ENCODE peak calls at places on chromosomes 5 and 9, in six cellular contexts. One of them, this sample, is unnamed.
A peak's percentile ranks its signal among the peaks of the same experiment; 100 is the strongest.

GRCh38 chr5:65989115-65989514 is 62.7 kb downstream of the ERBIN start:
- DNase-seq in HFF-Myc: no peak
- DNase-seq in cardiac fibroblast: no peak
- DNase-seq in fibroblast of lung: no peak
- DNase-seq in CD8-positive, alpha-beta T cell: no peak
- DNase-seq in uterus: no peak
- DNase-seq in this sample: no peak

GRCh38 chr5:378976-379742 is 57.6 kb downstream of the AHRR start:
- DNase-seq in CD8-positive, alpha-beta T cell: no peak
- DNase-seq in HFF-Myc: no peak
- DNase-seq in cardiac fibroblast: peak; percentile 45
- DNase-seq in uterus: no peak
- DNase-seq in fibroblast of lung: no peak
- DNase-seq in this sample: no peak

GRCh38 chr5:14870347-14871083 is 1.1 kb downstream of the ANKH start:
- DNase-seq in cardiac fibroblast: no peak
- DNase-seq in fibroblast of lung: no peak
- DNase-seq in HFF-Myc: no peak
- DNase-seq in CD8-positive, alpha-beta T cell: peak; percentile 66
- DNase-seq in uterus: no peak
- DNase-seq in this sample: peak; percentile 26

GRCh38 chr5:19314840-19315239 is 673.2 kb downstream of the CDH18 start:
- DNase-seq in HFF-Myc: no peak
- DNase-seq in fibroblast of lung: peak; percentile 91
- DNase-seq in CD8-positive, alpha-beta T cell: no peak
- DNase-seq in cardiac fibroblast: no peak
- DNase-seq in uterus: no peak
- DNase-seq in this sample: no peak

GRCh38 chr9:128636024-128636390 is 20.6 kb downstream of the DYNC2I2 start:
- DNase-seq in cardiac fibroblast: no peak
- DNase-seq in uterus: peak; percentile 50
- DNase-seq in CD8-positive, alpha-beta T cell: no peak
- DNase-seq in HFF-Myc: no peak
- DNase-seq in fibroblast of lung: no peak
- DNase-seq in this sample: no peak

GRCh38 chr5:54087436-54087835 is 222.9 kb downstream of the ARL15 start:
- DNase-seq in cardiac fibroblast: peak; percentile 87
- DNase-seq in uterus: no peak
- DNase-seq in HFF-Myc: peak; percentile 75
- DNase-seq in fibroblast of lung: peak; percentile 85
- DNase-seq in CD8-positive, alpha-beta T cell: no peak
- DNase-seq in this sample: no peak

GRCh38 chr9:77399964-77400363 is 222.6 kb downstream of the VPS13A start:
- DNase-seq in CD8-positive, alpha-beta T cell: no peak
- DNase-seq in fibroblast of lung: no peak
- DNase-seq in uterus: no peak
- DNase-seq in cardiac fibroblast: no peak
- DNase-seq in HFF-Myc: no peak
- DNase-seq in this sample: no peak

GRCh38 chr9:114005371-114006154 is 72.5 kb downstream of the AMBP start:
- DNase-seq in cardiac fibroblast: no peak
- DNase-seq in CD8-positive, alpha-beta T cell: no peak
- DNase-seq in fibroblast of lung: no peak
- DNase-seq in uterus: no peak
- DNase-seq in HFF-Myc: no peak
- DNase-seq in this sample: no peak

GRCh38 chr5:96946381-96946780 is 10.5 kb downstream of the LNPEP start:
- DNase-seq in uterus: no peak
- DNase-seq in CD8-positive, alpha-beta T cell: no peak
- DNase-seq in HFF-Myc: no peak
- DNase-seq in cardiac fibroblast: no peak
- DNase-seq in fibroblast of lung: no peak
- DNase-seq in this sample: no peak

GRCh38 chr5:66646570-66646969 is 50.4 kb downstream of the MAST4 start:
- DNase-seq in cardiac fibroblast: peak; percentile 33
- DNase-seq in fibroblast of lung: peak; percentile 7
- DNase-seq in uterus: no peak
- DNase-seq in CD8-positive, alpha-beta T cell: no peak
- DNase-seq in HFF-Myc: no peak
- DNase-seq in this sample: no peak

GRCh38 chr5:80600943-80601693 is 31.0 kb upstream of the ANKRD34B start:
- DNase-seq in fibroblast of lung: no peak
- DNase-seq in cardiac fibroblast: no peak
- DNase-seq in CD8-positive, alpha-beta T cell: no peak
- DNase-seq in uterus: no peak
- DNase-seq in HFF-Myc: no peak
- DNase-seq in this sample: no peak

GRCh38 chr5:180431932-180432331 is 62.2 kb upstream of the CNOT6 start:
- DNase-seq in cardiac fibroblast: no peak
- DNase-seq in HFF-Myc: no peak
- DNase-seq in fibroblast of lung: no peak
- DNase-seq in uterus: no peak
- DNase-seq in CD8-positive, alpha-beta T cell: no peak
- DNase-seq in this sample: no peak

GRCh38 chr5:144697847-144698262 is 527.2 kb downstream of the KCTD16 start:
- DNase-seq in cardiac fibroblast: peak; percentile 98
- DNase-seq in fibroblast of lung: peak; percentile 96
- DNase-seq in uterus: no peak
- DNase-seq in CD8-positive, alpha-beta T cell: no peak
- DNase-seq in HFF-Myc: no peak
- DNase-seq in this sample: no peak

GRCh38 chr5:132385321-132386105 is 16.0 kb downstream of the SLC22A5 start:
- DNase-seq in uterus: peak; percentile 46
- DNase-seq in HFF-Myc: peak; percentile 53
- DNase-seq in cardiac fibroblast: peak; percentile 77
- DNase-seq in CD8-positive, alpha-beta T cell: peak; percentile 46
- DNase-seq in fibroblast of lung: peak; percentile 71
- DNase-seq in this sample: no peak

GRCh38 chr9:108812388-108812787 is 43.4 kb downstream of the ACTL7B start:
- DNase-seq in uterus: no peak
- DNase-seq in fibroblast of lung: no peak
- DNase-seq in HFF-Myc: no peak
- DNase-seq in cardiac fibroblast: no peak
- DNase-seq in CD8-positive, alpha-beta T cell: no peak
- DNase-seq in this sample: no peak

GRCh38 chr9:37036237-37037136 is 2.4 kb upstream of the PAX5 start:
- DNase-seq in fibroblast of lung: peak; percentile 24
- DNase-seq in CD8-positive, alpha-beta T cell: no peak
- DNase-seq in uterus: no peak
- DNase-seq in cardiac fibroblast: peak; percentile 36
- DNase-seq in HFF-Myc: no peak
- DNase-seq in this sample: no peak

GRCh38 chr5:14513266-14513665 is 68.3 kb upstream of the OTULINL start:
- DNase-seq in uterus: no peak
- DNase-seq in CD8-positive, alpha-beta T cell: no peak
- DNase-seq in fibroblast of lung: no peak
- DNase-seq in cardiac fibroblast: no peak
- DNase-seq in HFF-Myc: no peak
- DNase-seq in this sample: no peak

GRCh38 chr5:147539053-147539452 is 29.2 kb upstream of the DPYSL3 start:
- DNase-seq in uterus: no peak
- DNase-seq in fibroblast of lung: peak; percentile 31
- DNase-seq in CD8-positive, alpha-beta T cell: no peak
- DNase-seq in HFF-Myc: no peak
- DNase-seq in cardiac fibroblast: peak; percentile 35
- DNase-seq in this sample: no peak

GRCh38 chr5:120527251-120527650 is 63.2 kb downstream of the PRR16 start:
- DNase-seq in cardiac fibroblast: no peak
- DNase-seq in uterus: no peak
- DNase-seq in HFF-Myc: no peak
- DNase-seq in fibroblast of lung: no peak
- DNase-seq in CD8-positive, alpha-beta T cell: no peak
- DNase-seq in this sample: no peak

GRCh38 chr9:17793713-17794622 is 215.1 kb downstream of the SH3GL2 start:
- DNase-seq in fibroblast of lung: no peak
- DNase-seq in cardiac fibroblast: peak; percentile 22
- DNase-seq in CD8-positive, alpha-beta T cell: no peak
- DNase-seq in uterus: no peak
- DNase-seq in HFF-Myc: no peak
- DNase-seq in this sample: no peak

GRCh38 chr5:78496373-78496772 is 136.0 kb downstream of the SCAMP1 start:
- DNase-seq in CD8-positive, alpha-beta T cell: no peak
- DNase-seq in cardiac fibroblast: peak; percentile 76
- DNase-seq in uterus: no peak
- DNase-seq in HFF-Myc: no peak
- DNase-seq in fibroblast of lung: peak; percentile 39
- DNase-seq in this sample: no peak

GRCh38 chr9:98215821-98216220 is 23.4 kb upstream of the CORO2A start:
- DNase-seq in HFF-Myc: no peak
- DNase-seq in fibroblast of lung: no peak
- DNase-seq in CD8-positive, alpha-beta T cell: no peak
- DNase-seq in uterus: no peak
- DNase-seq in cardiac fibroblast: peak; percentile 20
- DNase-seq in this sample: no peak

GRCh38 chr9:23557691-23558090 is 268.3 kb downstream of the ELAVL2 start:
- DNase-seq in CD8-positive, alpha-beta T cell: no peak
- DNase-seq in uterus: no peak
- DNase-seq in cardiac fibroblast: no peak
- DNase-seq in fibroblast of lung: no peak
- DNase-seq in HFF-Myc: no peak
- DNase-seq in this sample: no peak

GRCh38 chr5:108196276-108196675 is 185.6 kb downstream of the FBXL17 start:
- DNase-seq in fibroblast of lung: no peak
- DNase-seq in cardiac fibroblast: peak; percentile 15
- DNase-seq in CD8-positive, alpha-beta T cell: no peak
- DNase-seq in HFF-Myc: no peak
- DNase-seq in uterus: no peak
- DNase-seq in this sample: no peak

GRCh38 chr9:14096182-14096922 is 217.6 kb downstream of the NFIB start:
- DNase-seq in uterus: no peak
- DNase-seq in cardiac fibroblast: peak; percentile 93
- DNase-seq in fibroblast of lung: peak; percentile 68
- DNase-seq in CD8-positive, alpha-beta T cell: no peak
- DNase-seq in HFF-Myc: no peak
- DNase-seq in this sample: no peak

GRCh38 chr9:89179535-89179919 is 909 bp upstream of the SHC3 start:
- DNase-seq in cardiac fibroblast: peak; percentile 65
- DNase-seq in fibroblast of lung: peak; percentile 76
- DNase-seq in CD8-positive, alpha-beta T cell: no peak
- DNase-seq in HFF-Myc: no peak
- DNase-seq in uterus: no peak
- DNase-seq in this sample: no peak
- H3K4me3 ChIP-seq in cardiac fibroblast: peak overlapping the region; percentile 51
- H3K4me3 ChIP-seq in fibroblast of lung: peak overlapping the region; percentile 14
- H3K4me3 ChIP-seq in CD8-positive, alpha-beta T cell: peak overlapping the region; percentile 28
- H3K4me3 ChIP-seq in HFF-Myc: peak overlapping the region; percentile 40
- H3K4me3 ChIP-seq in uterus: peak overlapping the region; percentile 17
- H3K4me3 ChIP-seq in this sample: no peak overlapping the region

GRCh38 chr5:9339206-9339818 is 206.6 kb downstream of the SEMA5A start:
- DNase-seq in cardiac fibroblast: peak; percentile 31
- DNase-seq in CD8-positive, alpha-beta T cell: no peak
- DNase-seq in fibroblast of lung: no peak
- DNase-seq in HFF-Myc: peak; percentile 49
- DNase-seq in uterus: no peak
- DNase-seq in this sample: no peak
- TF ChIP-seq CTCF in cardiac fibroblast: peak; percentile 57
- TF ChIP-seq CTCF in CD8-positive, alpha-beta T cell: no peak
- TF ChIP-seq CTCF in fibroblast of lung: no peak
- TF ChIP-seq CTCF in HFF-Myc: peak; percentile 73
- TF ChIP-seq CTCF in uterus: no peak
- TF ChIP-seq CTCF in this sample: peak; percentile 62

GRCh38 chr5:73154607-73155006 is 18.4 kb upstream of the TMEM174 start:
- DNase-seq in cardiac fibroblast: no peak
- DNase-seq in CD8-positive, alpha-beta T cell: no peak
- DNase-seq in fibroblast of lung: no peak
- DNase-seq in uterus: no peak
- DNase-seq in HFF-Myc: no peak
- DNase-seq in this sample: no peak

GRCh38 chr5:73155541-73156222 is 17.3 kb upstream of the TMEM174 start:
- DNase-seq in CD8-positive, alpha-beta T cell: no peak
- DNase-seq in HFF-Myc: no peak
- DNase-seq in cardiac fibroblast: no peak
- DNase-seq in fibroblast of lung: no peak
- DNase-seq in uterus: no peak
- DNase-seq in this sample: no peak

GRCh38 chr5:73157399-73158303 is 15.3 kb upstream of the TMEM174 start:
- DNase-seq in CD8-positive, alpha-beta T cell: no peak
- DNase-seq in HFF-Myc: no peak
- DNase-seq in fibroblast of lung: no peak
- DNase-seq in cardiac fibroblast: no peak
- DNase-seq in uterus: no peak
- DNase-seq in this sample: no peak

GRCh38 chr5:73158313-73158712 is 14.7 kb upstream of the TMEM174 start:
- DNase-seq in HFF-Myc: no peak
- DNase-seq in cardiac fibroblast: no peak
- DNase-seq in fibroblast of lung: no peak
- DNase-seq in uterus: no peak
- DNase-seq in CD8-positive, alpha-beta T cell: no peak
- DNase-seq in this sample: no peak

GRCh38 chr5:73160239-73160671 is 12.7 kb upstream of the TMEM174 start:
- DNase-seq in CD8-positive, alpha-beta T cell: no peak
- DNase-seq in fibroblast of lung: no peak
- DNase-seq in uterus: no peak
- DNase-seq in HFF-Myc: no peak
- DNase-seq in cardiac fibroblast: peak; percentile 13
- DNase-seq in this sample: peak; percentile 34
- H3K4me3 ChIP-seq in CD8-positive, alpha-beta T cell: no peak overlapping the region
- H3K4me3 ChIP-seq in fibroblast of lung: no peak overlapping the region
- H3K4me3 ChIP-seq in uterus: no peak overlapping the region
- H3K4me3 ChIP-seq in HFF-Myc: no peak overlapping the region
- H3K4me3 ChIP-seq in cardiac fibroblast: no peak overlapping the region
- H3K4me3 ChIP-seq in this sample: no peak overlapping the region

DNA sequence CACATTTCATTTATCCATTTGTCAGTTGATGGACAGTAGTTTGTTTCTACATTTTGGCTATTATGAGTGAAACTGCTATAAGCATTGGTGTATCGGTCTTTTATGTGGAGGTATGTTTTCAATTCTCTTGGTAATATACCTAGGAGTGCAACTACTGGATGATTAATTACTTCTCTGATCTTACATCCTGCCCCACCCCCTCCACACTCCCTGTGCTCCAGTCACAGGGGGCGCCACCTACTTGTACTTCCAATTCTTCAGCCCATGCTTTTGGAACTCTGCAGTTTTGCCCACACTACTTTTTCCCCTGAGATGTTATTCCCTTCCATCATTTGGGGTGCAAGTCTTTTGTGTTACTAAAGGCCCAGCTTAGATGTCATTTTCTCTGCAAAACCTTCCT is 42.0 kb downstream of the SEC61B start:
- DNase-seq in uterus: no peak
- DNase-seq in fibroblast of lung: peak; percentile 17
- DNase-seq in CD8-positive, alpha-beta T cell: no peak
- DNase-seq in cardiac fibroblast: peak; percentile 40
- DNase-seq in HFF-Myc: no peak
- DNase-seq in this sample: no peak
- TF ChIP-seq CTCF in uterus: no peak
- TF ChIP-seq CTCF in fibroblast of lung: peak; percentile 19
- TF ChIP-seq CTCF in CD8-positive, alpha-beta T cell: no peak
- TF ChIP-seq CTCF in cardiac fibroblast: peak; percentile 38
- TF ChIP-seq CTCF in HFF-Myc: peak; percentile 35
- TF ChIP-seq CTCF in this sample: peak; percentile 25

This sample was measured in GM12864.